ENCODE peak calls at places on chromosome 11, in ten cellular contexts. L is ovary; I is CD4-positive, CD25-positive, alpha-beta regulatory T cell; J is HL-60; Z is CD4-positive, alpha-beta memory T cell; C is left ventricle myocardium inferior; V is small intestine; W is suprapubic skin; G is WERI-Rb-1; Y is CD8-positive, alpha-beta memory T cell. Q is an unnamed sample.

GRCh38 chr11:83510530-83511449 is 224.6 kb upstream of the CCDC90B start:
- DNase-seq in L (no peak), I (no peak), J (no peak), Z (no peak), C (no peak), V (no peak), W (no peak), G (no peak), Y (no peak), Q (no peak)

GRCh38 chr11:46643986-46644385 is 26.6 kb downstream of the ATG13 start:
- DNase-seq in L (no peak), I (no peak), J (no peak), Z (no peak), C (no peak), V (no peak), W (no peak), G (no peak), Y (no peak), Q (no peak)

GRCh38 chr11:2268911-2269600 is 1.3 kb downstream of the ASCL2 start:
- DNase-seq in L (no peak), I (peak; percentile 38), J (no peak), Z (peak; percentile 56), C (peak; percentile 51), V (peak; percentile 31), W (no peak), G (peak; percentile 22), Y (peak; percentile 13), Q (peak; percentile 94)

GRCh38 chr11:123145661-123146060 is 49.4 kb downstream of the CLMP start:
- DNase-seq in L (no peak), I (no peak), J (no peak), Z (no peak), C (no peak), V (peak; percentile 60), W (no peak), G (peak; percentile 88), Y (no peak), Q (peak; percentile 26)

GRCh38 chr11:70334351-70334995 is 63.9 kb upstream of the CTTN start:
- DNase-seq in L (no peak), I (no peak), J (no peak), Z (no peak), C (no peak), V (no peak), W (no peak), G (no peak), Y (no peak), Q (no peak)

GRCh38 chr11:85088286-85088685 is 538.9 kb downstream of the DLG2 start:
- DNase-seq in L (no peak), I (no peak), J (no peak), Z (no peak), C (no peak), V (no peak), W (no peak), G (no peak), Y (no peak), Q (no peak)

GRCh38 chr11:94794287-94795168 is 26.4 kb downstream of the AMOTL1 start:
- DNase-seq in L (peak; percentile 61), I (no peak), J (no peak), Z (no peak), C (peak; percentile 73), V (no peak), W (peak; percentile 70), G (no peak), Y (no peak), Q (no peak)

GRCh38 chr11:74462009-74462408 is 5.3 kb downstream of the KCNE3 start:
- DNase-seq in L (peak; percentile 89), I (no peak), J (peak; percentile 95), Z (no peak), C (peak; percentile 84), V (peak; percentile 61), W (peak; percentile 83), G (peak; percentile 26), Y (no peak), Q (peak; percentile 79)

GRCh38 chr11:75450826-75451783 is 18.1 kb upstream of the KLHL35 start:
- DNase-seq in L (no peak), I (peak; percentile 29), J (no peak), Z (no peak), C (no peak), V (no peak), W (no peak), G (peak; percentile 64), Y (no peak), Q (peak; percentile 97)

GRCh38 chr11:58024601-58025091 is 965 bp downstream of the OR9Q1 start:
- DNase-seq in L (peak; percentile 40), I (no peak), J (no peak), Z (no peak), C (peak; percentile 82), V (peak; percentile 58), W (peak; percentile 72), G (no peak), Y (no peak), Q (no peak)

GRCh38 chr11:14748093-14748492 is 104.5 kb downstream of the PDE3B start:
- DNase-seq in L (no peak), I (no peak), J (no peak), Z (no peak), C (no peak), V (no peak), W (no peak), G (no peak), Y (no peak), Q (no peak)

GRCh38 chr11:18361154-18361553 is 33.2 kb upstream of the LDHA start:
- DNase-seq in L (no peak), I (no peak), J (no peak), Z (no peak), C (no peak), V (no peak), W (no peak), G (no peak), Y (no peak), Q (no peak)

GRCh38 chr11:36014906-36015305 is 71.0 kb downstream of the LDLRAD3 start:
- DNase-seq in L (no peak), I (no peak), J (no peak), Z (no peak), C (no peak), V (no peak), W (no peak), G (no peak), Y (no peak), Q (no peak)

GRCh38 chr11:102914238-102915043 is 39.7 kb upstream of the MMP12 start:
- DNase-seq in L (no peak), I (peak; percentile 4), J (no peak), Z (no peak), C (no peak), V (peak; percentile 53), W (no peak), G (peak; percentile 17), Y (no peak), Q (peak; percentile 30)

GRCh38 chr11:78560826-78561484 is 13.7 kb downstream of the NARS2 start:
- DNase-seq in L (no peak), I (no peak), J (peak; percentile 28), Z (no peak), C (no peak), V (peak; percentile 89), W (no peak), G (no peak), Y (no peak), Q (no peak)

GRCh38 chr11:35662061-35662648 is 420 bp upstream of the TRIM44 start:
- DNase-seq in L (no peak), I (peak; percentile 48), J (no peak), Z (peak; percentile 66), C (no peak), V (no peak), W (no peak), G (no peak), Y (no peak), Q (peak; percentile 22)

GRCh38 chr11:16902979-16903378 is 111.2 kb downstream of the PLEKHA7 start:
- DNase-seq in L (no peak), I (peak; percentile 53), J (no peak), Z (no peak), C (no peak), V (peak; percentile 73), W (no peak), G (no peak), Y (no peak), Q (no peak)

GRCh38 chr11:394858-395655 is 1.0 kb downstream of the PKP3 start:
- DNase-seq in L (no peak), I (no peak), J (no peak), Z (no peak), C (no peak), V (no peak), W (no peak), G (no peak), Y (no peak), Q (no peak)
- H3K4me3 ChIP-seq in L (no peak overlapping the region), I (no peak overlapping the region), J (no peak overlapping the region), Z (no peak overlapping the region), C (peak overlapping the region; percentile 39), V (peak overlapping the region; percentile 74), W (peak overlapping the region; percentile 58), G (no peak overlapping the region), Y (no peak overlapping the region), Q (no peak overlapping the region)

GRCh38 chr11:119345685-119346084 is 820 bp downstream of the MFRP start:
- DNase-seq in L (no peak), I (no peak), J (no peak), Z (peak; percentile 37), C (no peak), V (no peak), W (no peak), G (no peak), Y (no peak), Q (no peak)
- H3K27me3 ChIP-seq in L (no peaks in the 10 kb centered on the region), I (peaks cover 4% of the 10 kb centered on the region), J (peaks cover 16% of the 10 kb centered on the region), Z (peaks cover 12% of the 10 kb centered on the region), C (no peaks in the 10 kb centered on the region), V (no peaks in the 10 kb centered on the region), W (no peaks in the 10 kb centered on the region), G (peaks cover 9% of the 10 kb centered on the region), Y (peaks cover 24% of the 10 kb centered on the region), Q (peaks cover 19% of the 10 kb centered on the region)

DNA sequence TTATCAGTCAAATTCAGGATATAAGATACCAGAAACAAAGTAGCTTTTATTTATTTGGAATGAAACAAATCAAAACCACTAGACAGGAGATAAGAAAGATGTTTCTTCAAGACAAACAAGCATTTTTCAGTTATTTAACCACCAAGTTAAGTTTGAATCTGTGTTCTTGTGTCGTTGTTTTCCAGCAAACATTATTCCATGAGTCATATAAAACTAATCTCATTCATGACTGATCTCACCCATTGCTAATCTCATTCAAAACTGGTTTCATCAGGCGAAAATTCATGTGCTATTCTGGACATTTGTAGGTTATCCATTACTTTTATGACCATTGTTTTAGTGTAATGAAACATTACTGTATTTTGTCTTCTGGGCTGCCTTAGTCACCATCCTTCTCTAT is 221.7 kb downstream of the DDX10 start:
- DNase-seq in L (no peak), I (no peak), J (no peak), Z (no peak), C (no peak), V (no peak), W (no peak), G (no peak), Y (no peak), Q (no peak)
- H3K4me3 ChIP-seq in L (no peak overlapping the region), I (no peak overlapping the region), J (no peak overlapping the region), Z (no peak overlapping the region), C (no peak overlapping the region), V (no peak overlapping the region), W (no peak overlapping the region), G (no peak overlapping the region), Y (no peak overlapping the region), Q (no peak overlapping the region)

DNA sequence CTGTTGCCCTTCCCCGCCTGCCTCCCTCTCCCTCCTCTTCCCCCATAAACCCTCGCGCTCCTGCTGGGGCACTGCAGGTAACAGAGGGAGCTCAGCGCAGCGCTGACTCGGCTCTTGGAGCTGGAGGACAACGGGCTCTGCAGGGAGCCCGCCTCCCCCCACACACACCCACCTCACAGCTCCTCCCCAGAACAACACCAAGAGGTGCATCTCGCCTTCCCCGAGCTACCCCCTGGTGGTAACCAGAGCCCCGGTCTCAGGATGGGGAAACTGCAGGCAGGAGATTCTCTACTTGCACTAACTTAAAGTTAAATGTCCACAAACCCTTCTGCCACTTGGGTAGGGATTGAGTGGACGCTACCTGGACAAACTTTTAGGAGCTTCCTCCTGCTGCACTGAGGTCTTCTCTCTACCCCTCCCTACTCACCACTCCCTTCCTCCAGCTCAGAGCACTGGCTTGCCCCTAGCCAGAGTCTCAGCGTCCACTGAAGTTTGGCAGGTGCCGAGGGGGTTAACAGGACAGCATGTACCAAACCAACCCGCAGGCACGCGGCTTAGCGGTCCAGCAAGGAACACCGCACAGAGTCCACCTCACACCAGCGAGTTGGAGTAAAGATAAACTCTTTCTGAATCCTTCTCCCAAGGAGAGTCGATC is 4.0 kb upstream of the SCN4B start:
- DNase-seq in L (no peak), I (peak; percentile 18), J (no peak), Z (no peak), C (no peak), V (no peak), W (no peak), G (peak; percentile 68), Y (no peak), Q (peak; percentile 78)
- H3K27me3 ChIP-seq in L (no peaks in the 10 kb centered on the region), I (peaks cover 35% of the 10 kb centered on the region), J (peaks cover 42% of the 10 kb centered on the region), Z (peaks cover 56% of the 10 kb centered on the region), C (peaks cover 53% of the 10 kb centered on the region), V (peaks cover 43% of the 10 kb centered on the region), W (peaks cover 64% of the 10 kb centered on the region), G (no peaks in the 10 kb centered on the region), Y (peaks cover 53% of the 10 kb centered on the region), Q (peaks cover 80% of the 10 kb centered on the region)

Q was measured in H7.